ENCODE peak calls at places on chromosome 5, in eight cellular contexts. K is PC-3; I is aorta; D is cardiac muscle cell; P is CD4-positive, CD25-positive, alpha-beta regulatory T cell; E is NT2/D1; J is prostate gland; T is upper lobe of right lung. Q is an unnamed sample.

GRCh38 chr5:115377468-115378217 is 81.2 kb upstream of the CCDC112 start:
- DNase-seq in K (peak; percentile 86), I (no peak), D (no peak), P (no peak), E (no peak), J (no peak), T (no peak), Q (no peak)

GRCh38 chr5:137666109-137666850 is 69.6 kb downstream of the KLHL3 start:
- DNase-seq in K (peak; percentile 41), I (peak; percentile 52), D (no peak), P (no peak), E (no peak), J (no peak), T (no peak), Q (no peak)

GRCh38 chr5:160169326-160169725 is 50.1 kb upstream of the PWWP2A start:
- DNase-seq in K (no peak), I (no peak), D (no peak), P (no peak), E (no peak), J (no peak), T (no peak), Q (no peak)

GRCh38 chr5:123089971-123090640 is 1.1 kb downstream of the PRDM6 start:
- DNase-seq in K (no peak), I (peak; percentile 54), D (peak; percentile 64), P (no peak), E (no peak), J (no peak), T (peak; percentile 74), Q (no peak)

GRCh38 chr5:178330791-178331404 is 98.3 kb upstream of the PHYKPL start:
- DNase-seq in K (peak; percentile 15), I (peak; percentile 49), D (peak; percentile 36), P (no peak), E (no peak), J (peak; percentile 11), T (peak; percentile 66), Q (no peak)

GRCh38 chr5:95895771-95896170 is 65.9 kb downstream of the ELL2 start:
- DNase-seq in K (no peak), I (no peak), D (no peak), P (no peak), E (peak; percentile 11), J (no peak), T (no peak), Q (no peak)

GRCh38 chr5:58466939-58467338 is 7.1 kb upstream of the PLK2 start:
- DNase-seq in K (peak; percentile 47), I (no peak), D (no peak), P (no peak), E (peak; percentile 35), J (no peak), T (no peak), Q (no peak)

GRCh38 chr5:116671211-116671736 is 96.7 kb upstream of the SEMA6A start:
- DNase-seq in K (no peak), I (no peak), D (no peak), P (no peak), E (no peak), J (no peak), T (no peak), Q (no peak)

DNA sequence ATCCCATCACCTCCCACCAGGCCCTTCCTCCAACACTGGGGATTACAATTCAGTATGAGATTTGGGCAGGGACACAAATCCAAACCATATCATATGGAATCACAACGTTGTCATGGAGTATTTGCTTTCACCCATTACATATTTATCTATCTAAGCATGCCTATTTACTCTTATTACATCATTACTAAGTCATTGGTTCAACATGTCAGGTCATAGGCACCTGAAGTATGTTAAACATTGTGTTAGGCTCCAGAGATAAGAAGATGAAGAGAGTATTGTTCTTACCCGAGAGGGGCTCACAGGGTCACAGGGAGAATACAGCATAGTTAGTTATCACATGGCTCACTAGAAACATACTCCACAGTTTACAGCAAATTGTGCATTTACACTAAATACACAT is 150.5 kb downstream of the TMEM161B start:
- DNase-seq in K (no peak), I (no peak), D (no peak), P (no peak), E (no peak), J (no peak), T (no peak), Q (no peak)
- H3K4me1 ChIP-seq in K (peaks cover 28% of the 10 kb centered on the region), I (no peaks in the 10 kb centered on the region), D (no peaks in the 10 kb centered on the region), P (no peaks in the 10 kb centered on the region), E (no peaks in the 10 kb centered on the region), J (no peaks in the 10 kb centered on the region), T (no peaks in the 10 kb centered on the region), Q (no peaks in the 10 kb centered on the region)

DNA sequence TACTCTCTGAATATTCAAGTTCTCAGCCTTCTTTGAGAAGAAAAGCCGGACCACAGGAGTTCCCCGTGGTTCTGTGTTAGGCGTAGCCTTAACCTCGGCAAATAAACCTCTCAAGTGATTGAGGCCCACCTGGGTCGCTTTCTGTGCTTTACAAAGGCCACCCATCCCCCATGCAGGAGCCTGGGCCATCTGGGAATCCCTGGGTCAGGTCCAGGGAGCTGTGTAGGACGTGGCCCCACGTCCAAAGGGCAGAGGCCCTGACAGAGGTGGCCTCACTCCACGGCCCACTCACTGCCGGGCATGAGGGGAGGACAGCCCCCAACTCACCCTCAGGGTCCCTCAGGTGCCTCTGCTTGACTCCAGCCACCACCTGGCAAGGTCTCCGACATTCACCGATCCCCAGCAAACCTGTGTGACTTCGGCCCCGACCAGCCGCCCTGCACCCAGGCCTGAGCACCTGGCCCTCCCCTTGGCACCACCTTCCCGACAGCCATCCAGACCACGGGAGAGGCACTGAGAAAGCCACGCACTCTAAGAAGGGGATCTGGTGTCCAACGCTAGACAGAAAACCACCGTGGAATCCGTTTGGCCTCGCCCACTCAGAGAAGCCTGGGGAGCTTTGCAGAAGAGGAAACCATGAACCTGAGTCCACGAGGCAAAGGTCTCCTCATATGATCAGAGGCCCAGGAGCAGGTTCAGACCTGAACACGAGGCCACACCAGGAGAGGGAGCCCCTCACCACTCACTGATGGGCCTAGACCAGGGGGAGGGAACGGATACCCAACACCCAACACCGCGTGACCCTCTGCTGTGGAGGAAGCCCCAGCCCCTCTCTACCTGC is 4.5 kb downstream of the SLC12A7 start:
- DNase-seq in K (no peak), I (no peak), D (no peak), P (no peak), E (no peak), J (no peak), T (no peak), Q (no peak)
- H3K4me3 ChIP-seq in K (no peak overlapping the region), I (no peak overlapping the region), D (no peak overlapping the region), P (peak overlapping the region; percentile 37), E (no peak overlapping the region), J (no peak overlapping the region), T (no peak overlapping the region), Q (no peak overlapping the region)

GRCh38 chr5:1121891-1122290 is 10.0 kb upstream of the SLC12A7 start:
- DNase-seq in K (no peak), I (no peak), D (no peak), P (no peak), E (no peak), J (no peak), T (no peak), Q (no peak)

GRCh38 chr5:1124181-1125029 is 12.5 kb upstream of the SLC12A7 start:
- DNase-seq in K (no peak), I (no peak), D (no peak), P (no peak), E (no peak), J (no peak), T (no peak), Q (no peak)

GRCh38 chr5:1122511-1123284 is 10.8 kb upstream of the SLC12A7 start:
- DNase-seq in K (no peak), I (no peak), D (peak; percentile 31), P (no peak), E (no peak), J (no peak), T (no peak), Q (no peak)

GRCh38 chr5:1123418-1124147 is 11.7 kb upstream of the SLC12A7 start:
- DNase-seq in K (no peak), I (no peak), D (no peak), P (no peak), E (no peak), J (no peak), T (no peak), Q (no peak)

GRCh38 chr5:1125030-1125357 is 13.1 kb upstream of the SLC12A7 start:
- DNase-seq in K (no peak), I (no peak), D (peak; percentile 64), P (no peak), E (no peak), J (no peak), T (no peak), Q (no peak)
- H3K4me1 ChIP-seq in K (peaks cover 35% of the 10 kb centered on the region), I (no peaks in the 10 kb centered on the region), D (peaks cover 31% of the 10 kb centered on the region), P (no peaks in the 10 kb centered on the region), E (no peaks in the 10 kb centered on the region), J (no peaks in the 10 kb centered on the region), T (peaks cover 19% of the 10 kb centered on the region), Q (peaks cover 9% of the 10 kb centered on the region)

GRCh38 chr5:141560141-141560540 is 58.7 kb downstream of the DIAPH1 start:
- DNase-seq in K (peak; percentile 34), I (no peak), D (peak; percentile 37), P (no peak), E (no peak), J (peak; percentile 67), T (no peak), Q (no peak)
- H3K4me3 ChIP-seq in K (no peak overlapping the region), I (no peak overlapping the region), D (peak overlapping the region; percentile 13), P (no peak overlapping the region), E (no peak overlapping the region), J (no peak overlapping the region), T (no peak overlapping the region), Q (no peak overlapping the region)

GRCh38 chr5:150640311-150641005 is at the start of gene SYNPO:
- DNase-seq in K (peak; percentile 94), I (peak; percentile 85), D (no peak), P (no peak), E (no peak), J (peak; percentile 45), T (peak; percentile 85), Q (peak; percentile 74)

GRCh38 chr5:150638053-150638444 is 2.4 kb upstream of the SYNPO start:
- DNase-seq in K (no peak), I (no peak), D (no peak), P (no peak), E (no peak), J (no peak), T (no peak), Q (no peak)

GRCh38 chr5:150638488-150639316 is 1.8 kb upstream of the SYNPO start:
- DNase-seq in K (no peak), I (no peak), D (no peak), P (no peak), E (no peak), J (no peak), T (peak; percentile 37), Q (no peak)

GRCh38 chr5:150639751-150640150 is 709 bp upstream of the SYNPO start:
- DNase-seq in K (no peak), I (no peak), D (no peak), P (no peak), E (no peak), J (no peak), T (no peak), Q (no peak)

DNA sequence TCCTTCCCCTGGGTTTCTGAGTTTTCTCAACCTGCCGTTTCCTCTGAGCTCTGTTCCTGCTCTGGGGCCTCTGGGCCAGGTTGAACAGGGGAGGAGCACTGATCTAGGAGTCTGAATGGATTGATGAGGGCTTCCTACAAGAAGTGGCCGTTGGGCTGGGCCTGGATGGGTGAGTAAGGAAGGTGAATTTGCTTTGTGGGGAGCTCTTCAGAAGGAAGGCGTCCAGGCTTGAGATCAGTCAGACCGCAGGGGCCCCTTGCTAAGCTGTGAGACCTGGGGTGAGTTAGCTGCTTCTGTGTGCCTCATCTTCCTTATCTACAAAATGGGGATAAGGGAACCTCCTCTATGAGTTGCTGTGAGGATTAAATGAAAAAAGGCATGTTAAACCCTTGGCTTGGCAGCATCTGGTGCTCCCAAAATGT is 1.1 kb upstream of the SYNPO start:
- DNase-seq in K (no peak), I (no peak), D (no peak), P (no peak), E (no peak), J (no peak), T (no peak), Q (no peak)
- H3K4me1 ChIP-seq in K (peaks cover 83% of the 10 kb centered on the region), I (peaks cover 2% of the 10 kb centered on the region), D (peaks cover 22% of the 10 kb centered on the region), P (no peaks in the 10 kb centered on the region), E (peaks cover 24% of the 10 kb centered on the region), J (peaks cover 16% of the 10 kb centered on the region), T (peaks cover 85% of the 10 kb centered on the region), Q (peaks cover 61% of the 10 kb centered on the region)

GRCh38 chr5:76718880-76719279 is 3.0 kb downstream of the F2R start:
- DNase-seq in K (no peak), I (no peak), D (no peak), P (no peak), E (no peak), J (no peak), T (no peak), Q (no peak)
- H3K4me3 ChIP-seq in K (no peak overlapping the region), I (no peak overlapping the region), D (no peak overlapping the region), P (no peak overlapping the region), E (no peak overlapping the region), J (no peak overlapping the region), T (no peak overlapping the region), Q (no peak overlapping the region)